ENCODE peak calls at places on chromosome 11, in nine cellular contexts. H is neuronal stem cell; F is brain microvascular endothelial cell; D is mesendoderm; B is colonic mucosa; Z is upper lobe of right lung; P is tibial nerve; S is CD8-positive, alpha-beta T cell; E is AG09309. W is an unnamed sample.

GRCh38 chr11:105393326-105393725 is 216.5 kb upstream of the GRIA4 start:
- DNase-seq in H (no peak), F (no peak), D (peak; percentile 4), B (no peak), Z (no peak), P (no peak), S (no peak), E (no peak), W (no peak)

GRCh38 chr11:80943226-80943625 is 1502.4 kb upstream of the TENM4 start:
- DNase-seq in H (no peak), F (no peak), D (no peak), B (no peak), Z (no peak), P (no peak), S (no peak), E (no peak), W (no peak)

GRCh38 chr11:110431212-110432073 is 1.7 kb downstream of the FDX1 start:
- DNase-seq in H (no peak), F (no peak), D (no peak), B (no peak), Z (no peak), P (no peak), S (no peak), E (no peak), W (no peak)

GRCh38 chr11:117444256-117445096 is 116.8 kb downstream of the CEP164 start:
- DNase-seq in H (no peak), F (no peak), D (no peak), B (no peak), Z (no peak), P (no peak), S (no peak), E (no peak), W (no peak)

GRCh38 chr11:565921-566509 is 5.2 kb downstream of the RASSF7 start:
- DNase-seq in H (no peak), F (no peak), D (peak; percentile 74), B (no peak), Z (no peak), P (no peak), S (no peak), E (no peak), W (no peak)

GRCh38 chr11:84144531-84144930 is 858.4 kb upstream of the CCDC90B start:
- DNase-seq in H (no peak), F (no peak), D (peak; percentile 15), B (no peak), Z (no peak), P (no peak), S (no peak), E (no peak), W (no peak)

GRCh38 chr11:72821920-72822799 is 7.9 kb downstream of the ATG16L2 start:
- DNase-seq in H (peak; percentile 93), F (peak; percentile 76), D (peak; percentile 94), B (peak; percentile 92), Z (peak; percentile 93), P (peak; percentile 66), S (peak; percentile 59), E (no peak), W (no peak)

GRCh38 chr11:57639321-57640067 is 10.2 kb downstream of the YPEL4 start:
- DNase-seq in H (peak; percentile 98), F (no peak), D (peak; percentile 100), B (no peak), Z (no peak), P (no peak), S (no peak), E (no peak), W (peak; percentile 38)

GRCh38 chr11:45021692-45022130 is 71.0 kb upstream of the TP53I11 start:
- DNase-seq in H (no peak), F (no peak), D (peak; percentile 37), B (peak; percentile 49), Z (peak; percentile 76), P (peak; percentile 75), S (no peak), E (peak; percentile 16), W (peak; percentile 87)

GRCh38 chr11:105937331-105937730 is 84.7 kb downstream of the MSANTD4 start:
- DNase-seq in H (no peak), F (peak; percentile 44), D (no peak), B (no peak), Z (no peak), P (no peak), S (no peak), E (no peak), W (no peak)

GRCh38 chr11:27166130-27166529 is 125.5 kb downstream of the BBOX1 start:
- DNase-seq in H (no peak), F (no peak), D (no peak), B (no peak), Z (no peak), P (no peak), S (no peak), E (no peak), W (no peak)

GRCh38 chr11:118142081-118142480 is 10.5 kb downstream of the SCN4B start:
- DNase-seq in H (no peak), F (no peak), D (peak; percentile 60), B (no peak), Z (peak; percentile 9), P (no peak), S (no peak), E (no peak), W (peak; percentile 48)

DNA sequence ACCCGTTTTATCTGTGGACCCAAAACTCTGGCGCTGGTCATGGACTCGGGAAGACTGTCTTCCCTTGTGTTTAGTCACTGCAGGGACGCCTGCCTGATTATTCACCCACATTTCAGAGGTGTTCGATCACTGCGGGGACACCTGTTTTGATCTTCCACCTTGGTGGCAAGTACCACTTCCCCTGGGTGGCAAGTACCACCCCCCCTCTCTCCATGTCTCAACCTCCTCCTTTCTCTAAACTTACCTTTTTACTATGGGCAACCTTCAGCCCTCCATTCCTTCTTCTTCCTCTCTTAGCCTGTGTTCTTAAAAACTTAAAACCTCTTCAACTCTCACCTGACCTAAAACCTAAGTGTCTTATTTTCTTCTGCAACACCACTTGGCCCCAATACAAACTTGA is 1.9 kb upstream of the NDUFC2 start:
- DNase-seq in H (no peak), F (no peak), D (no peak), B (no peak), Z (no peak), P (no peak), S (no peak), E (no peak), W (no peak)
- H3K4me3 ChIP-seq in H (no peak overlapping the region), F (no peak overlapping the region), D (no peak overlapping the region), B (no peak overlapping the region), Z (peak overlapping the region; percentile 4), P (no peak overlapping the region), S (no peak overlapping the region), E (no peak overlapping the region), W (no peak overlapping the region)

DNA sequence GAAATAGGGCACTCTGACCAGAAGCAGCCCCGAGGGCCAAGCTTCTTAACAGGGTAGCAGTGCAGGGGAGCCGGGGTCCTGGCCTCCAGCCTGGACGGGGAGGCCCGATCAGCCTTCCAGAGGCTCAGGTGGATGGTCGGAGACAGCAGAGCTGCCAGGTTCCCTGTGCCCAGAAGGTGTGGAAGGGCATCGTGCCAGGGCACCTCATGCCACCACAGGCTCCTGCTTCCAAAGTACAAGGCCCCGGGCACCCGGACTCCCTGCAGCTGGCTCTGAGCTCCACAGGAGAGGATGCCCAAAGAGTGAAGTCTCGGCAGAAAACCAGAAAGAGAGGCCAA is 14.3 kb downstream of the EHD1 start:
- DNase-seq in H (no peak), F (no peak), D (no peak), B (no peak), Z (no peak), P (no peak), S (no peak), E (no peak), W (peak; percentile 37)
- H3K4me3 ChIP-seq in H (no peak overlapping the region), F (no peak overlapping the region), D (no peak overlapping the region), B (no peak overlapping the region), Z (peak overlapping the region; percentile 26), P (no peak overlapping the region), S (peak overlapping the region; percentile 36), E (no peak overlapping the region), W (no peak overlapping the region)

GRCh38 chr11:126500981-126501380 is 145.5 kb downstream of the ST3GAL4 start:
- DNase-seq in H (no peak), F (no peak), D (no peak), B (no peak), Z (peak; percentile 35), P (no peak), S (no peak), E (no peak), W (no peak)

GRCh38 chr11:126499124-126499752 is 143.8 kb downstream of the ST3GAL4 start:
- DNase-seq in H (no peak), F (no peak), D (no peak), B (no peak), Z (peak; percentile 7), P (no peak), S (no peak), E (no peak), W (no peak)

GRCh38 chr11:126502159-126502558 is 146.7 kb downstream of the ST3GAL4 start:
- DNase-seq in H (no peak), F (no peak), D (no peak), B (no peak), Z (peak; percentile 22), P (no peak), S (no peak), E (no peak), W (no peak)

GRCh38 chr11:126502982-126503381 is 147.5 kb downstream of the ST3GAL4 start:
- DNase-seq in H (no peak), F (no peak), D (peak; percentile 74), B (no peak), Z (peak; percentile 19), P (no peak), S (no peak), E (no peak), W (no peak)

GRCh38 chr11:126501641-126502040 is 146.2 kb downstream of the ST3GAL4 start:
- DNase-seq in H (no peak), F (no peak), D (no peak), B (no peak), Z (peak; percentile 31), P (no peak), S (no peak), E (no peak), W (no peak)
- H3K4me3 ChIP-seq in H (no peak overlapping the region), F (no peak overlapping the region), D (no peak overlapping the region), B (no peak overlapping the region), Z (no peak overlapping the region), P (no peak overlapping the region), S (no peak overlapping the region), E (no peak overlapping the region), W (no peak overlapping the region)

DNA sequence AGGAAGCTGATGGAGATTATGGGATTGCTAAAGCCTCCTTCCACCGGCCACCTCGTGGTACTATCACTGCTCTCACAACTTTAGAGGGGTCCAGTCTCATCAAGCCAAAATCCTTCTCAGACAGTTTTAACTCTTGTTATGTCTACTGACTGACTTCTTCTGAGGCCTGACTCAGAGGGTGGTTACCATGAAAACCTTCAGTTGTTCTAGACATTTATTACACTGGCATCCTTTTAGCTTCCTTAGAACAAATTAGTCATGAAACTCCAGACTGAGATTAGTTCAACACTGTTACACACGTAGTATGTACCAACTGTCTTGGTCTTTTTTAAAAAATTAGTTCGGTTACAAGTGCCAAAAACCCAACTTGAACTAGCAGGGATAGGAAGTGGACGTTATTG is 7.5 kb downstream of the DIXDC1 start:
- DNase-seq in H (no peak), F (peak; percentile 89), D (no peak), B (no peak), Z (no peak), P (no peak), S (no peak), E (peak; percentile 78), W (peak; percentile 37)
- H3K4me3 ChIP-seq in H (no peak overlapping the region), F (no peak overlapping the region), D (no peak overlapping the region), B (no peak overlapping the region), Z (no peak overlapping the region), P (no peak overlapping the region), S (no peak overlapping the region), E (no peak overlapping the region), W (no peak overlapping the region)

W was measured in MG63.